ENCODE peak calls at places on chromosomes 1 and 21, in ten cellular contexts. One of them, this sample, is unnamed.
A peak's percentile ranks its signal among the peaks of the same experiment; 100 is the strongest.

GRCh38 chr1:156643266-156644092 is 1.6 kb downstream of the BCAN start:
- DNase-seq in osteocyte: no peak
- DNase-seq in progenitor cell of endocrine pancreas: no peak
- DNase-seq in epithelial cell of esophagus: no peak
- DNase-seq in IMR-90: no peak
- DNase-seq in HT1080: no peak
- DNase-seq in lung: no peak
- DNase-seq in skeletal muscle cell: no peak
- DNase-seq in nephron progenitor cell: no peak
- DNase-seq in NCI-H2171: no peak
- DNase-seq in this sample: no peak

GRCh38 chr1:105793541-105794146 is 1262.8 kb upstream of the PRMT6 start:
- DNase-seq in nephron progenitor cell: peak; percentile 69
- DNase-seq in skeletal muscle cell: no peak
- DNase-seq in HT1080: peak; percentile 37
- DNase-seq in IMR-90: no peak
- DNase-seq in osteocyte: no peak
- DNase-seq in epithelial cell of esophagus: peak; percentile 61
- DNase-seq in progenitor cell of endocrine pancreas: peak; percentile 48
- DNase-seq in lung: no peak
- DNase-seq in NCI-H2171: peak; percentile 12
- DNase-seq in this sample: peak; percentile 71

GRCh38 chr1:36175137-36176095 is 19.5 kb downstream of the MAP7D1 start:
- DNase-seq in IMR-90: peak; percentile 56
- DNase-seq in nephron progenitor cell: no peak
- DNase-seq in epithelial cell of esophagus: no peak
- DNase-seq in skeletal muscle cell: no peak
- DNase-seq in lung: no peak
- DNase-seq in NCI-H2171: no peak
- DNase-seq in HT1080: no peak
- DNase-seq in progenitor cell of endocrine pancreas: no peak
- DNase-seq in osteocyte: no peak
- DNase-seq in this sample: no peak

GRCh38 chr1:58206749-58207148 is 339.8 kb downstream of the OMA1 start:
- DNase-seq in IMR-90: no peak
- DNase-seq in osteocyte: no peak
- DNase-seq in epithelial cell of esophagus: peak; percentile 26
- DNase-seq in lung: no peak
- DNase-seq in progenitor cell of endocrine pancreas: no peak
- DNase-seq in nephron progenitor cell: no peak
- DNase-seq in skeletal muscle cell: no peak
- DNase-seq in NCI-H2171: peak; percentile 40
- DNase-seq in HT1080: no peak
- DNase-seq in this sample: no peak

GRCh38 chr1:44848456-44849181 is 5.6 kb upstream of the PTCH2 start:
- DNase-seq in NCI-H2171: no peak
- DNase-seq in lung: no peak
- DNase-seq in nephron progenitor cell: no peak
- DNase-seq in epithelial cell of esophagus: no peak
- DNase-seq in progenitor cell of endocrine pancreas: no peak
- DNase-seq in osteocyte: no peak
- DNase-seq in skeletal muscle cell: no peak
- DNase-seq in IMR-90: no peak
- DNase-seq in HT1080: peak; percentile 11
- DNase-seq in this sample: no peak

GRCh38 chr1:87435484-87435883 is 106.8 kb downstream of the LMO4 start:
- DNase-seq in epithelial cell of esophagus: peak; percentile 57
- DNase-seq in nephron progenitor cell: no peak
- DNase-seq in progenitor cell of endocrine pancreas: no peak
- DNase-seq in HT1080: peak; percentile 66
- DNase-seq in NCI-H2171: no peak
- DNase-seq in lung: no peak
- DNase-seq in osteocyte: no peak
- DNase-seq in IMR-90: no peak
- DNase-seq in skeletal muscle cell: no peak
- DNase-seq in this sample: no peak

GRCh38 chr1:61202854-61203603 is 120.7 kb downstream of the NFIA start:
- DNase-seq in epithelial cell of esophagus: peak; percentile 49
- DNase-seq in NCI-H2171: no peak
- DNase-seq in osteocyte: no peak
- DNase-seq in IMR-90: peak; percentile 53
- DNase-seq in HT1080: no peak
- DNase-seq in lung: no peak
- DNase-seq in progenitor cell of endocrine pancreas: no peak
- DNase-seq in nephron progenitor cell: no peak
- DNase-seq in skeletal muscle cell: no peak
- DNase-seq in this sample: no peak

GRCh38 chr1:64653466-64653865 is 91.4 kb upstream of the RAVER2 start:
- DNase-seq in skeletal muscle cell: no peak
- DNase-seq in lung: no peak
- DNase-seq in progenitor cell of endocrine pancreas: no peak
- DNase-seq in IMR-90: no peak
- DNase-seq in osteocyte: no peak
- DNase-seq in epithelial cell of esophagus: no peak
- DNase-seq in nephron progenitor cell: no peak
- DNase-seq in NCI-H2171: no peak
- DNase-seq in HT1080: no peak
- DNase-seq in this sample: no peak

GRCh38 chr1:51535006-51535592 is 16.0 kb upstream of the EPS15 start:
- DNase-seq in progenitor cell of endocrine pancreas: no peak
- DNase-seq in lung: peak; percentile 36
- DNase-seq in osteocyte: no peak
- DNase-seq in NCI-H2171: no peak
- DNase-seq in nephron progenitor cell: peak; percentile 16
- DNase-seq in IMR-90: peak; percentile 68
- DNase-seq in epithelial cell of esophagus: peak; percentile 54
- DNase-seq in HT1080: peak; percentile 71
- DNase-seq in skeletal muscle cell: peak; percentile 22
- DNase-seq in this sample: peak; percentile 53

GRCh38 chr1:209519786-209520185 is 63.7 kb upstream of the CAMK1G start:
- DNase-seq in IMR-90: no peak
- DNase-seq in epithelial cell of esophagus: no peak
- DNase-seq in skeletal muscle cell: no peak
- DNase-seq in HT1080: no peak
- DNase-seq in progenitor cell of endocrine pancreas: no peak
- DNase-seq in osteocyte: no peak
- DNase-seq in NCI-H2171: no peak
- DNase-seq in lung: no peak
- DNase-seq in nephron progenitor cell: no peak
- DNase-seq in this sample: no peak

GRCh38 chr1:237187854-237188253 is 145.9 kb downstream of the RYR2 start:
- DNase-seq in IMR-90: no peak
- DNase-seq in osteocyte: no peak
- DNase-seq in lung: no peak
- DNase-seq in progenitor cell of endocrine pancreas: no peak
- DNase-seq in nephron progenitor cell: no peak
- DNase-seq in skeletal muscle cell: no peak
- DNase-seq in NCI-H2171: no peak
- DNase-seq in HT1080: no peak
- DNase-seq in epithelial cell of esophagus: no peak
- DNase-seq in this sample: no peak

GRCh38 chr1:226199971-226200370 is 13.4 kb upstream of the ACBD3 start:
- DNase-seq in skeletal muscle cell: no peak
- DNase-seq in epithelial cell of esophagus: no peak
- DNase-seq in nephron progenitor cell: no peak
- DNase-seq in lung: no peak
- DNase-seq in IMR-90: no peak
- DNase-seq in NCI-H2171: no peak
- DNase-seq in osteocyte: no peak
- DNase-seq in progenitor cell of endocrine pancreas: no peak
- DNase-seq in HT1080: no peak
- DNase-seq in this sample: no peak

GRCh38 chr21:36428789-36429671 is 43.8 kb downstream of the CHAF1B start:
- DNase-seq in skeletal muscle cell: no peak
- DNase-seq in osteocyte: no peak
- DNase-seq in nephron progenitor cell: peak; percentile 41
- DNase-seq in epithelial cell of esophagus: no peak
- DNase-seq in HT1080: peak; percentile 34
- DNase-seq in progenitor cell of endocrine pancreas: no peak
- DNase-seq in lung: no peak
- DNase-seq in NCI-H2171: no peak
- DNase-seq in IMR-90: no peak
- DNase-seq in this sample: no peak

GRCh38 chr1:168879906-168880734 is 151.1 kb upstream of the DPT start:
- DNase-seq in epithelial cell of esophagus: peak; percentile 42
- DNase-seq in osteocyte: no peak
- DNase-seq in IMR-90: no peak
- DNase-seq in skeletal muscle cell: no peak
- DNase-seq in nephron progenitor cell: no peak
- DNase-seq in HT1080: no peak
- DNase-seq in progenitor cell of endocrine pancreas: no peak
- DNase-seq in lung: peak; percentile 29
- DNase-seq in NCI-H2171: peak; percentile 30
- DNase-seq in this sample: peak; percentile 17

GRCh38 chr1:106998431-106999002 is 58.0 kb upstream of the PRMT6 start:
- DNase-seq in progenitor cell of endocrine pancreas: no peak
- DNase-seq in skeletal muscle cell: no peak
- DNase-seq in NCI-H2171: no peak
- DNase-seq in IMR-90: no peak
- DNase-seq in nephron progenitor cell: no peak
- DNase-seq in epithelial cell of esophagus: peak; percentile 93
- DNase-seq in HT1080: no peak
- DNase-seq in lung: no peak
- DNase-seq in osteocyte: no peak
- DNase-seq in this sample: peak; percentile 21

GRCh38 chr1:901108-901859 is 22.4 kb upstream of the SAMD11 start:
- DNase-seq in skeletal muscle cell: no peak
- DNase-seq in nephron progenitor cell: no peak
- DNase-seq in HT1080: no peak
- DNase-seq in NCI-H2171: no peak
- DNase-seq in osteocyte: no peak
- DNase-seq in epithelial cell of esophagus: no peak
- DNase-seq in progenitor cell of endocrine pancreas: no peak
- DNase-seq in IMR-90: no peak
- DNase-seq in lung: peak; percentile 28
- DNase-seq in this sample: no peak

GRCh38 chr1:171627020-171627419 is 5.0 kb downstream of the MYOCOS start:
- DNase-seq in epithelial cell of esophagus: no peak
- DNase-seq in lung: no peak
- DNase-seq in HT1080: no peak
- DNase-seq in IMR-90: no peak
- DNase-seq in osteocyte: no peak
- DNase-seq in progenitor cell of endocrine pancreas: no peak
- DNase-seq in nephron progenitor cell: no peak
- DNase-seq in NCI-H2171: no peak
- DNase-seq in skeletal muscle cell: no peak
- DNase-seq in this sample: no peak

GRCh38 chr1:199279872-199280649 is 641.2 kb downstream of the PTPRC start:
- DNase-seq in osteocyte: no peak
- DNase-seq in IMR-90: peak; percentile 51
- DNase-seq in NCI-H2171: no peak
- DNase-seq in nephron progenitor cell: no peak
- DNase-seq in lung: no peak
- DNase-seq in HT1080: peak; percentile 24
- DNase-seq in progenitor cell of endocrine pancreas: no peak
- DNase-seq in skeletal muscle cell: peak; percentile 62
- DNase-seq in epithelial cell of esophagus: peak; percentile 32
- DNase-seq in this sample: no peak

GRCh38 chr1:161069201-161069685 is 448 bp downstream of the ARHGAP30 start:
- DNase-seq in progenitor cell of endocrine pancreas: no peak
- DNase-seq in IMR-90: no peak
- DNase-seq in HT1080: no peak
- DNase-seq in skeletal muscle cell: no peak
- DNase-seq in epithelial cell of esophagus: no peak
- DNase-seq in osteocyte: no peak
- DNase-seq in nephron progenitor cell: no peak
- DNase-seq in NCI-H2171: no peak
- DNase-seq in lung: no peak
- DNase-seq in this sample: peak; percentile 5

GRCh38 chr1:106773206-106773605 is 283.3 kb upstream of the PRMT6 start:
- DNase-seq in nephron progenitor cell: no peak
- DNase-seq in IMR-90: no peak
- DNase-seq in epithelial cell of esophagus: no peak
- DNase-seq in HT1080: no peak
- DNase-seq in progenitor cell of endocrine pancreas: no peak
- DNase-seq in NCI-H2171: no peak
- DNase-seq in lung: no peak
- DNase-seq in skeletal muscle cell: no peak
- DNase-seq in osteocyte: no peak
- DNase-seq in this sample: no peak

GRCh38 chr21:32422064-32422463 is 9.6 kb downstream of the EVA1C start:
- DNase-seq in NCI-H2171: no peak
- DNase-seq in HT1080: no peak
- DNase-seq in IMR-90: no peak
- DNase-seq in osteocyte: no peak
- DNase-seq in nephron progenitor cell: no peak
- DNase-seq in epithelial cell of esophagus: no peak
- DNase-seq in progenitor cell of endocrine pancreas: no peak
- DNase-seq in skeletal muscle cell: no peak
- DNase-seq in lung: no peak
- DNase-seq in this sample: no peak

GRCh38 chr1:55970711-55971110 is 608.7 kb downstream of the PLPP3 start:
- DNase-seq in progenitor cell of endocrine pancreas: no peak
- DNase-seq in IMR-90: peak; percentile 56
- DNase-seq in HT1080: no peak
- DNase-seq in epithelial cell of esophagus: no peak
- DNase-seq in osteocyte: no peak
- DNase-seq in nephron progenitor cell: no peak
- DNase-seq in NCI-H2171: no peak
- DNase-seq in skeletal muscle cell: no peak
- DNase-seq in lung: no peak
- DNase-seq in this sample: no peak

GRCh38 chr1:183024352-183025337 is 1.4 kb downstream of the LAMC1 start:
- DNase-seq in nephron progenitor cell: no peak
- DNase-seq in NCI-H2171: no peak
- DNase-seq in osteocyte: no peak
- DNase-seq in HT1080: no peak
- DNase-seq in lung: no peak
- DNase-seq in progenitor cell of endocrine pancreas: no peak
- DNase-seq in skeletal muscle cell: no peak
- DNase-seq in IMR-90: no peak
- DNase-seq in epithelial cell of esophagus: peak; percentile 33
- DNase-seq in this sample: no peak

This sample was measured in hepatocyte.